ENCODE peak calls at places on chromosomes 1 and 21, in four cellular contexts. Q is choroid plexus epithelial cell; L is stimulated activated CD4-positive, alpha-beta T cell treated with anti-CD3 and anti-CD28 coated beads, Interleukin-4, amount 100 ng/mL, for 48 hours; H is SJSA1. T is an unnamed sample.

GRCh38 chr1:200905411-200906052 is 10.8 kb downstream of the INAVA start:
- DNase-seq in H (no peak), Q (peak; percentile 35), L (no peak), T (no peak)

GRCh38 chr1:236864996-236865877 is 70.1 kb downstream of the MTR start:
- DNase-seq in H (no peak), L (no peak), Q (no peak), T (no peak)

GRCh38 chr1:214967865-214968575 is 114.5 kb upstream of the KCNK2 start:
- DNase-seq in H (no peak), L (no peak), Q (peak; percentile 66), T (no peak)

GRCh38 chr1:158398818-158399502 is at the start of gene OR10T2:
- DNase-seq in H (no peak), Q (no peak), L (no peak), T (no peak)

GRCh38 chr1:180131510-180131909 is 23.2 kb upstream of the QSOX1 start:
- DNase-seq in H (no peak), Q (peak; percentile 97), L (peak; percentile 14), T (no peak)

GRCh38 chr1:119147626-119148180 is 7.2 kb upstream of the WARS2 start:
- DNase-seq in H (no peak), Q (peak; percentile 43), L (no peak), T (no peak)

GRCh38 chr1:178544531-178544930 is 31.6 kb downstream of the TEX35 start:
- DNase-seq in L (no peak), Q (no peak), H (no peak), T (no peak)

GRCh38 chr1:230158422-230159291 is 91.6 kb downstream of the GALNT2 start:
- DNase-seq in Q (peak; percentile 40), H (no peak), L (no peak), T (no peak)

GRCh38 chr1:241817331-241817792 is 30.6 kb upstream of the EXO1 start:
- DNase-seq in Q (peak; percentile 88), H (no peak), L (no peak), T (no peak)

GRCh38 chr1:71049951-71050598 is 2.5 kb upstream of the PTGER3 start:
- DNase-seq in H (no peak), L (no peak), Q (peak; percentile 88), T (peak; percentile 61)

GRCh38 chr1:12001996-12002493 is 17.3 kb upstream of the MIIP start:
- DNase-seq in L (no peak), H (no peak), Q (peak; percentile 33), T (peak; percentile 19)

GRCh38 chr21:32021319-32022027 is 148.7 kb downstream of the HUNK start:
- DNase-seq in H (no peak), L (no peak), Q (no peak), T (no peak)

GRCh38 chr1:167789501-167789900 is 67.7 kb downstream of the MPZL1 start:
- DNase-seq in L (no peak), H (no peak), Q (peak; percentile 35), T (no peak)

GRCh38 chr1:227170361-227171166 is 147.7 kb downstream of the CDC42BPA start:
- DNase-seq in H (no peak), Q (peak; percentile 10), L (no peak), T (no peak)

GRCh38 chr1:156705918-156706646 is 699 bp upstream of the CRABP2 start:
- DNase-seq in L (peak; percentile 80), H (peak; percentile 60), Q (peak; percentile 52), T (no peak)

GRCh38 chr1:25204797-25205441 is 27.4 kb downstream of the SYF2 start:
- DNase-seq in Q (peak; percentile 75), L (no peak), H (no peak), T (peak; percentile 38)

GRCh38 chr1:234958066-234958701 is 170.5 kb downstream of the TOMM20 start:
- DNase-seq in L (no peak), H (peak; percentile 28), Q (no peak), T (no peak)

T was measured in HCT116.